ENCODE peak calls at places on chromosomes 4 and X, in six cellular contexts. Q is K562; B is upper lobe of right lung; F is Peyer's patch; M is Karpas-422; T is CD8-positive, alpha-beta memory T cell. I is an unnamed sample.
A peak's percentile ranks its signal among the peaks of the same experiment; 100 is the strongest.

GRCh38 chrX:69919749-69920148 is 130.0 kb downstream of the AWAT2 start:
- DNase-seq in Q (no peak), B (no peak), F (no peak), M (no peak), T (no peak), I (no peak)

GRCh38 chr4:73869130-73870055 is at the start of gene CXCL1:
- DNase-seq in Q (peak; percentile 54), B (peak; percentile 76), F (no peak), M (no peak), T (no peak), I (peak; percentile 50)

GRCh38 chrX:69152398-69152797 is 12.9 kb downstream of the PJA1 start:
- DNase-seq in Q (no peak), B (no peak), F (no peak), M (no peak), T (no peak), I (no peak)

GRCh38 chrX:21926527-21927278 is 13.8 kb upstream of the SMS start:
- DNase-seq in Q (peak; percentile 40), B (no peak), F (no peak), M (no peak), T (no peak), I (no peak)

GRCh38 chrX:147573266-147573665 is 338.5 kb upstream of the FMR1 start:
- DNase-seq in Q (no peak), B (no peak), F (no peak), M (no peak), T (no peak), I (no peak)

GRCh38 chr4:159349332-159349731 is 246.5 kb downstream of the RAPGEF2 start:
- DNase-seq in Q (peak; percentile 8), B (no peak), F (no peak), M (no peak), T (no peak), I (no peak)

GRCh38 chr4:153655928-153656327 is 28.2 kb upstream of the TLR2 start:
- DNase-seq in Q (no peak), B (no peak), F (no peak), M (no peak), T (no peak), I (peak; percentile 65)

GRCh38 chrX:134548257-134548732 is 88.3 kb downstream of the HPRT1 start:
- DNase-seq in Q (peak; percentile 19), B (no peak), F (no peak), M (peak; percentile 46), T (no peak), I (no peak)

GRCh38 chr4:155085843-155086530 is 122.4 kb upstream of the NPY2R start:
- DNase-seq in Q (no peak), B (no peak), F (no peak), M (no peak), T (no peak), I (no peak)

GRCh38 chr4:71732706-71733105 is 51.2 kb downstream of the GC start:
- DNase-seq in Q (peak; percentile 16), B (no peak), F (no peak), M (peak; percentile 65), T (no peak), I (no peak)

GRCh38 chr4:121814756-121815155 is 8.9 kb downstream of the CCNA2 start:
- DNase-seq in Q (no peak), B (no peak), F (no peak), M (no peak), T (no peak), I (no peak)

GRCh38 chr4:176261481-176261880 is 7.5 kb downstream of the ASB5 start:
- DNase-seq in Q (no peak), B (no peak), F (no peak), M (no peak), T (no peak), I (no peak)

GRCh38 chr4:28772066-28772465 is 1911.4 kb downstream of the STIM2 start:
- DNase-seq in Q (no peak), B (no peak), F (no peak), M (no peak), T (no peak), I (no peak)

GRCh38 chrX:148426467-148426866 is 74.0 kb upstream of the AFF2 start:
- DNase-seq in Q (no peak), B (no peak), F (no peak), M (no peak), T (no peak), I (no peak)

GRCh38 chrX:4656419-4656818 is 943.0 kb upstream of the PRKX start:
- DNase-seq in Q (no peak), B (no peak), F (no peak), M (no peak), T (no peak), I (no peak)

GRCh38 chr4:1291996-1292702 is 2.5 kb downstream of the MAEA start:
- DNase-seq in Q (no peak), B (no peak), F (no peak), M (no peak), T (no peak), I (no peak)

GRCh38 chr4:1289232-1290164 is at the start of gene MAEA:
- DNase-seq in Q (peak; percentile 100), B (peak; percentile 98), F (peak; percentile 94), M (peak; percentile 99), T (peak; percentile 94), I (peak; percentile 97)

GRCh38 chr4:1290165-1290977 is 680 bp downstream of the MAEA start:
- DNase-seq in Q (peak; percentile 41), B (no peak), F (no peak), M (peak; percentile 58), T (no peak), I (no peak)

GRCh38 chr4:1288786-1289185 is 905 bp upstream of the MAEA start:
- DNase-seq in Q (no peak), B (no peak), F (no peak), M (no peak), T (no peak), I (no peak)

DNA sequence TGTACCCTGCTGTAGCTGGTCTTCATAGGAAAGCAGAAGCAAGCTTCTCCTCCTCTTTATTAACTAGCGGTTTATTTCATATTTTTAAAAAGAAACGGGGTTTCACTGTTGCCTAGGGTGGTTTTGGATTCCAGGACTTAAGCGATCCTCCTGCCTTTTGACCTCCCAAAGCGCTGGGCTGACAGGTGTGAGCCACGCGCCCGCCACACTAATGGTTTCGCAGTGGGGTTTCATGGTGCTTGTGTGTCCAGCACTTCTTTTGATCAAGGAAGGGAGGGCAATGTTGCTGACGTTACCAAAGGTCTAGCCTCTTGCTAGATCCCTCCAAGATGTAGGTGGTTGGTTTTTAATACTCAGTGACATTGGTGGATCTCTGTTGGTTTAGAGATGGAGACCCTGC is 1.4 kb downstream of the MAEA start:
- DNase-seq in Q (no peak), B (no peak), F (no peak), M (no peak), T (no peak), I (no peak)
- H3K27ac ChIP-seq in Q (peak overlapping the region; percentile 88), B (peak overlapping the region; percentile 86), F (no peak overlapping the region), M (no peak overlapping the region), T (peak overlapping the region; percentile 80), I (peak overlapping the region; percentile 67)

DNA sequence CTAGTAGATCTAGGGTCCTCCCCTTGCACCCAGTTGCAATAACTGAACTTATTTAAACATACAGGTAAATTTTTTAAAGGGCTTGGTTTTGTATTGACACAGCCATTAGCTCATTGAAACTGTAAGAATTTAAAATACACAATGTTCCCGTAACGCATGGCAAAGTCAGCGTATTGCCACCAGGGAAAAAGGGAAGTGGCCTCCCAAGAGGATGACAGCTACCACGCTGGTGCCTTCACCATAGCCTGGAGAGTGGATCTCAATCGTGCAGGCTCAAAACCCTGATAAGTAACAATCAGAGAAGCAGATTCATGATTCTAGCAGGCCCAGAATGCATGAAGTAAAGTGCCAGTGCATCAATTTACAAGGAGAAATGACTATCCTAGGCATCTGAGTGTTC is 49.4 kb upstream of the RELL1 start:
- DNase-seq in Q (no peak), B (no peak), F (no peak), M (no peak), T (no peak), I (no peak)
- H3K4me1 ChIP-seq in Q (no peaks in the 10 kb centered on the region), B (no peaks in the 10 kb centered on the region), F (no peaks in the 10 kb centered on the region), M (no peaks in the 10 kb centered on the region), T (no peaks in the 10 kb centered on the region), I (no peaks in the 10 kb centered on the region)

GRCh38 chr4:113645771-113646455 is 115.6 kb downstream of the CAMK2D start:
- DNase-seq in Q (peak; percentile 9), B (no peak), F (no peak), M (no peak), T (no peak), I (peak; percentile 35)
- H3K27ac ChIP-seq in Q (no peak overlapping the region), B (peak overlapping the region; percentile 42), F (peak overlapping the region; percentile 62), M (peak overlapping the region; percentile 57), T (no peak overlapping the region), I (peak overlapping the region; percentile 22)

GRCh38 chrX:47992669-47993068 is 11.1 kb downstream of the ZNF182 start:
- DNase-seq in Q (no peak), B (no peak), F (no peak), M (no peak), T (no peak), I (no peak)
- H3K4me1 ChIP-seq in Q (no peaks in the 10 kb centered on the region), B (no peaks in the 10 kb centered on the region), F (no peaks in the 10 kb centered on the region), M (no peaks in the 10 kb centered on the region), T (peaks cover 13% of the 10 kb centered on the region), I (no peaks in the 10 kb centered on the region)

DNA sequence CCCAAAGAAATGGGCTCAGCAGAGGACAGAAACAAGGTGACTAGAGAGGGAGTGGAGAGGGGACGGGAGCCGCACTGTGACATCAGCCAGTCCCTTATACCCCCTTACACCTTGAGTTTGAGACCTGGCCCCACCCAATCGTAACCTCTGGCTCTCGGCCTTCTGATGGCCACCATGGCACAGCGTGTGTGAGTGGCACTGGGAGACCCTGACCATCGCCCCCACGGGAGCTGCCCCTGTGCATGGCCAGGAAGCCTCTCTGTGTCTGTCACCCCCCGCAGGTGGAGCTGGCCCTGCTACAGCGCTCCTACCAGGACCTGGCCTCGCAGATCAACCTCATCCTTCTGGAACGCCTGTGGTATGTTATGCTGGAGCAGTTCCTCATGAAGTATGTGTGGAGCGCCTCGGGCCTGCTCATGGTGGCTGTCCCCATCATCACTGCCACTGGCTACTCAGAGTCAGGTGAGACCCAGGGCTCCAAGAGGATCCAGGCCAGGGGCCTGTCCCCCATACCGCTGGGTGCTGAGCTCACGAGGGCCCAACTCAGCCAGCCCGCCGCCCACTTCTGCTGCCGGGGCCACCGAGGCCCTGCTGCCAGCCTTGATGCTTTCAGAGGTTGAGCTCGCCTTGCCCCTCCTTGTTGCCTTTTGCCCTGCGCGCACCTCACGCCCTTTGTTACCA is 4.4 kb downstream of the ABCD1 start:
- DNase-seq in Q (no peak), B (no peak), F (no peak), M (no peak), T (no peak), I (no peak)
- H3K27ac ChIP-seq in Q (no peak overlapping the region), B (no peak overlapping the region), F (no peak overlapping the region), M (no peak overlapping the region), T (no peak overlapping the region), I (no peak overlapping the region)

DNA sequence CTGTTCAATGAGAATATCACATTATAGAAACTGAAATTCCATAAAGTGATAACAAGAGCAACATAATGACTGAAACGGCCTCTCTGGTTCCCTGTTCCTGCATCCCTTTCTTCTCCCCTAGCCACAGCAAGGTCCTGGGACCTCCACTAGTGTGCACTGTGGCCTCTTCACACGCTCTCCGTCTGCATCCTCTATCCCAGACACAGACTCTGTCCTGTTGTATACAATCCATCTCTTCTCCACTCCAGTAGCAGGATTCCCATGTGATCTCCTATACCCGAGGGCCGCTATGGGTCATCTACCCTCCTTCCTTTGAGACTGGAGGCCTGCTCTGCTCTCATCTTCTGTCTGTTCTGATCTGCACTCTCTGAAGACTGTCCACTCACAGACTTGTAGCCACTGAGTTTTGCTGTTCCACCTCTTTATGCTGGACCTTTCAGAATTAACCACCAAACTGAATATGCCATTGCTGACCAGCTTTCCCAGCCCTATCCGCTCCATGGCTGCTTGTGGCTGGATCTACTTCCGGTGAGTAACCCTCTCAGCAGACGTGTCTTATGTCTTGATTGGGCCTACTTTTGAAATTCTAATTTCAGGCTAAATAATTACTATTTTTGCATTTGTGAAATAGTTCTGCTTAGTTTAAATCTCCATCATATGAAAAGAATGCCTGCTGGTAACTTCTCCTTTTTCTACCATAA is 105.1 kb upstream of the NAP1L5 start:
- DNase-seq in Q (no peak), B (no peak), F (no peak), M (no peak), T (no peak), I (no peak)
- H3K4me1 ChIP-seq in Q (no peaks in the 10 kb centered on the region), B (peaks cover 26% of the 10 kb centered on the region), F (no peaks in the 10 kb centered on the region), M (no peaks in the 10 kb centered on the region), T (no peaks in the 10 kb centered on the region), I (no peaks in the 10 kb centered on the region)

I was measured in left lung.